ENCODE peak calls at places on chromosomes 13 and 19, in four cellular contexts. A is GM12891, U is K562, T is GM12878. V is an unnamed sample.

GRCh38 chr13:30789360-30789862 is 54.1 kb downstream of the ALOX5AP start:
- DNase-seq in A (no peak), U (no peak), T (no peak), V (no peak)

GRCh38 chr19:3175761-3176714 is 2.5 kb upstream of the S1PR4 start:
- DNase-seq in A (no peak), T (peak), U (no peak), V (no peak)

GRCh38 chr19:2038284-2039081 is 12.6 kb downstream of the MKNK2 start:
- DNase-seq in U (no peak), A (no peak), T (no peak), V (no peak)

GRCh38 chr13:18943273-18943672 is 238.4 kb downstream of the TUBA3C start:
- DNase-seq in A (no peak), U (no peak), T (no peak), V (no peak)

GRCh38 chr13:111961793-111962192 is 105.2 kb upstream of the SOX1 start:
- DNase-seq in A (no peak), U (no peak), T (no peak), V (no peak)

GRCh38 chr13:27419333-27419732 is 5.1 kb upstream of the GTF3A start:
- DNase-seq in T (no peak), A (no peak), U (peak), V (no peak)

GRCh38 chr13:50513528-50513863 is 330.0 kb downstream of the DLEU7 start:
- DNase-seq in T (no peak), U (no peak), A (no peak), V (no peak)

GRCh38 chr19:43699506-43700367 is 16.1 kb upstream of the IRGC start:
- DNase-seq in U (no peak), T (no peak), A (no peak), V (no peak)

GRCh38 chr13:99124695-99125334 is 75.8 kb upstream of the UBAC2 start:
- DNase-seq in U (peak), T (peak), A (peak), V (peak)

GRCh38 chr13:66513728-66514127 is 716.4 kb downstream of the PCDH9 start:
- DNase-seq in T (no peak), A (no peak), U (no peak), V (no peak)

GRCh38 chr13:112879283-112879833 is 89.7 kb upstream of the MCF2L start:
- DNase-seq in A (no peak), T (no peak), U (no peak), V (no peak)

GRCh38 chr19:21151460-21151859 is 9.6 kb downstream of the ZNF431 start:
- DNase-seq in A (no peak), T (no peak), U (no peak), V (no peak)

GRCh38 chr19:49564616-49565045 is 15.7 kb downstream of the NOSIP start:
- DNase-seq in T (no peak), U (no peak), A (no peak), V (no peak)

GRCh38 chr19:7554990-7555864 is 19.7 kb downstream of the PNPLA6 start:
- DNase-seq in A (peak), U (peak), T (no peak), V (no peak)

GRCh38 chr19:5983367-5983955 is 5.5 kb upstream of the RANBP3 start:
- DNase-seq in A (no peak), T (no peak), U (no peak), V (peak)

GRCh38 chr19:57389194-57389729 is 392 bp upstream of the ZNF548 start:
- DNase-seq in U (no peak), T (no peak), A (no peak), V (no peak)

GRCh38 chr13:106373989-106374572 is 161.4 kb downstream of the EFNB2 start:
- DNase-seq in A (no peak), U (no peak), T (peak), V (no peak)

GRCh38 chr13:46179576-46180368 is 2.2 kb downstream of the LCP1 start:
- DNase-seq in A (no peak), T (no peak), U (peak), V (peak)

GRCh38 chr19:40217027-40217810 is 965 bp downstream of the TTC9B start:
- DNase-seq in A (no peak), T (no peak), U (peak), V (no peak)

GRCh38 chr13:102825921-102826706 is 19.7 kb upstream of the ERCC5 start:
- DNase-seq in A (no peak), U (no peak), T (no peak), V (no peak)

GRCh38 chr13:46171223-46171622 is 10.8 kb downstream of the LCP1 start:
- DNase-seq in T (no peak), A (no peak), U (no peak), V (peak)

GRCh38 chr13:95644611-95645052 is at the start of gene DZIP1:
- DNase-seq in U (no peak), T (no peak), A (peak), V (peak)

GRCh38 chr19:42053037-42053935 is 16.7 kb downstream of the GRIK5 start:
- DNase-seq in A (no peak), T (no peak), U (no peak), V (no peak)

GRCh38 chr19:39963860-39964259 is 7.1 kb upstream of the PSMC4 start:
- DNase-seq in U (no peak), T (no peak), A (no peak), V (no peak)

GRCh38 chr19:15463865-15464371 is 426 bp downstream of the RASAL3 start:
- DNase-seq in U (no peak), T (no peak), A (peak), V (peak)

GRCh38 chr13:28583661-28584091 is 75.3 kb upstream of the POMP start:
- DNase-seq in A (no peak), T (no peak), U (peak), V (no peak)

GRCh38 chr19:7191946-7192691 is 102.1 kb downstream of the INSR start:
- DNase-seq in A (no peak), U (no peak), T (no peak), V (peak)

GRCh38 chr19:17948967-17949930 is 16.4 kb downstream of the CCDC124 start:
- DNase-seq in A (no peak), U (no peak), T (no peak), V (no peak)

GRCh38 chr19:17949956-17950309 is 17.0 kb upstream of the KCNN1 start:
- DNase-seq in A (no peak), U (no peak), T (no peak), V (no peak)

GRCh38 chr19:17948474-17948966 is 15.7 kb downstream of the CCDC124 start:
- DNase-seq in U (no peak), A (no peak), T (no peak), V (no peak)

GRCh38 chr19:17947815-17948473 is 15.1 kb downstream of the CCDC124 start:
- DNase-seq in U (peak), T (no peak), A (peak), V (peak)

GRCh38 chr19:17946965-17947784 is 14.4 kb downstream of the CCDC124 start:
- DNase-seq in T (no peak), A (no peak), U (no peak), V (no peak)
- TF ChIP-seq SPI1 in T (no peak), A (no peak), U (no peak), V (no peak)

GRCh38 chr19:10987621-10988297 is 26.9 kb downstream of the SMARCA4 start:
- DNase-seq in U (no peak), A (no peak), T (no peak), V (no peak)
- TF ChIP-seq SPI1 in U (no peak), A (no peak), T (no peak), V (no peak)

GRCh38 chr13:114143806-114144605 is 11.6 kb upstream of the RASA3 start:
- DNase-seq in U (peak), A (peak), T (no peak), V (no peak)
- TF ChIP-seq SPI1 in U (no peak), A (no peak), T (no peak), V (no peak)

GRCh38 chr13:80132741-80133601 is 208.0 kb downstream of the SPRY2 start:
- DNase-seq in U (no peak), T (no peak), A (no peak), V (no peak)
- TF ChIP-seq SPI1 in U (no peak), T (no peak), A (no peak), V (no peak)

GRCh38 chr13:107753748-107754147 is 461.6 kb downstream of the LIG4 start:
- DNase-seq in T (no peak), U (no peak), A (no peak), V (no peak)
- TF ChIP-seq SPI1 in T (no peak), U (no peak), A (no peak), V (no peak)

DNA sequence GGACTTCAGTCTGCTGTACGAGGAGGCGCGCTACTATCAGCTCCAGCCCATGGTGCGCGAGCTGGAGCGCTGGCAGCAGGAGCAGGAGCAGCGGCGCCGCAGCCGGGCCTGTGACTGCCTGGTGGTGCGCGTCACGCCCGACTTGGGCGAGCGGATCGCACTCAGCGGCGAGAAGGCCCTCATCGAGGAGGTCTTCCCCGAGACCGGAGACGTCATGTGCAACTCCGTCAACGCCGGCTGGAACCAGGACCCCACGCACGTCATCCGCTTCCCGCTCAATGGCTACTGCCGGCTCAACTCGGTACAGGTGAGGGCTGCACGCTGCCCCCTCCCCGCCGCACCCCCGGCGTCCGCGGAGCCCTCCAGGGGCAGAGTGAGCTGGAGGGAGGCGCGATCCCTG is 14.6 kb downstream of the KCTD15 start:
- DNase-seq in T (no peak), U (no peak), A (no peak), V (no peak)
- TF ChIP-seq SPI1 in T (no peak), U (no peak), A (no peak), V (no peak)

DNA sequence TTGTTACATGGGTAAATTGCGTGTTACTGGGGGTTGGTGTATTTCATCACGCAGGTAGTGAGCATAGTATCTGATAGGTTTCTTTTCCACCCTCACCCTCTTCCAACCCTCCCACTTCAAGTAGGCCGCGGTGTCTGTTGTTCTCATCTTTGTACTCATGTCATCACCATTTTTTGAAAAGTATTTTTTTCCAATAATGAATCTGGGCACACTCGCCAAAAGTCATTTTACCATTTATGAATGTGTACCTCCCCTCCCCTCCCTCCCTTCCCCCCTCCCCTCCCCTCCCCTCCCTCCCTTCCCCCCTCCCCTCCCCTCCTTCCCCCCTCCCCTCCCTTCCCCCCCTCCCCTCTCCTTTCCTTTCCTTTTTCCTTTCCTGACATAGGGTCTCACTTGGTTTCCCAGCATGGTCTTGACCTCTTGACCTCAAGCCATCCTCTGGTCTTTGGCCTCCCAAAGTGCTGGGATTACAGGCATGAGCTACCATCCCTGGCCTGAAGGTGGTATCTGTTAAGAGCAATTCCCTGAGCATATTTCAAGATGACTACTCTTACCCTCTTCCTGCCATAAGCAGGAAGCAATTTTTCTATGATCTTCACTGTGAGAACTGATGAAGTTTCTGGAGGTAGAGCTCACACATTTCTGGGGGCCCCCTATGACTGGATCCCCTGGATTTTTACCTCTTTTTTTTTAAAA is 15.7 kb downstream of the ZNF627 start:
- DNase-seq in T (no peak), A (no peak), U (no peak), V (no peak)
- TF ChIP-seq SPI1 in T (no peak), A (no peak), U (no peak), V (no peak)

GRCh38 chr19:17107546-17108452 is 32.2 kb downstream of the MYO9B start:
- DNase-seq in T (no peak), U (no peak), A (no peak), V (no peak)
- TF ChIP-seq SPI1 in T (no peak), U (no peak), A (no peak), V (no peak)

GRCh38 chr13:113951246-113951999 is 22.5 kb downstream of the C13orf46 start:
- DNase-seq in T (no peak), U (peak), A (peak), V (peak)

GRCh38 chr13:113953561-113953960 is 20.3 kb downstream of the C13orf46 start:
- DNase-seq in U (no peak), T (no peak), A (no peak), V (no peak)

GRCh38 chr13:113950451-113951245 is 23.2 kb downstream of the C13orf46 start:
- DNase-seq in T (no peak), U (no peak), A (no peak), V (no peak)

GRCh38 chr13:113952983-113953520 is 20.8 kb downstream of the C13orf46 start:
- DNase-seq in A (no peak), T (no peak), U (no peak), V (no peak)

DNA sequence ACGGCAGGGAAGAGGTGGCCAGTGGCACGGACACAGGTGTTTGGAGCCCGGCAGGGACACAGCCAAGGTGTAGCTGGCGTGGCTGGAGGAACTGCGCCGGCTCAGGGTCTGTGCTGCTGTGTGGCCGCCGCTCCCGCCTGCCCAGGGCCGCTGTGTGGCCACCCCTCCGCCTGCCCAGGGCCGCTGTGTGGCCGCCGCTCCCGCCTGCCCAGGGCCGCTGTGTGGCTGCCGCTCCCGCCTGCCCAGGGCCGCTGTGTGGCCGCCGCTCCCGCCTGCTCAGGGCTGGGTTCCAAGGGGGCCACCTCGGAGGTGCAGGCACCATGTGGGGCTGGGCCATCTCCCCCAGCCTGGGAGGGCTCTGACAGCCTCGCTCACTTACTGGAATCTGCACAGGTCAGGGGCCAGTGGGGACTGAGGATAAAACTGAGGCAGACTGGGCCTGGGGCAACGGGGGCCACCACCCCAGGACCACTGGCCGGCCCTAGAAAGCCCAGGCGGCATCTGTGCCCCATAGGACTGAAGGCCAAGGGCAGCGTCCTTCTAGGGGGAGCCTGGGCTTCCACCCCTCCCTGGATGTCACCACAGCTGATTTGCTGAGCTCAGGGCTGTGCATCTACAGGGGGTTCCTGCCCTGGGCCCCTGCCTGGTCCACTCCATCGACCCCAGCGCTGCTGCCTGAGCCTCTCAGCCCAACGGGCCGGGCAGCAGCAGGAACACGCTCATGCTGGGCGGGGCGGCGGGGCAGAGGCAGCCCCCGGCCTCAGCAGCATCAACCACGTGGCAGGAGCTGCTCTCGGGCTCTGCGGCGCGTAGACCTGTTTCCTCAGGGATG is 21.5 kb downstream of the C13orf46 start:
- DNase-seq in A (no peak), T (no peak), U (no peak), V (no peak)
- TF ChIP-seq SPI1 in A (no peak), T (no peak), U (no peak), V (no peak)

GRCh38 chr13:35699181-35699580 is 222.7 kb upstream of the MAB21L1 start:
- DNase-seq in T (no peak), U (no peak), A (no peak), V (no peak)
- TF ChIP-seq SPI1 in T (no peak), U (no peak), A (no peak), V (no peak)